ENCODE peak calls at places on chromosomes 4 and X, in nine cellular contexts. J is fibroblast of villous mesenchyme, I is astrocyte, F is psoas muscle, G is heart right ventricle, N is tibial artery, Y is choroid plexus epithelial cell, E is brain microvascular endothelial cell, P is heart left ventricle. O is an unnamed sample.

GRCh38 chrX:84187501-84188319 is at the start of gene RPS6KA6:
- DNase-seq in E (no peak), Y (peak; percentile 7), J (peak; percentile 8), F (peak; percentile 54), P (peak; percentile 53), G (no peak), N (peak; percentile 65), I (peak; percentile 22), O (no peak)

GRCh38 chrX:30781711-30782444 is 107.2 kb downstream of the TAB3 start:
- DNase-seq in I (no peak), Y (no peak), E (no peak), J (no peak), G (no peak), F (no peak), N (no peak), P (no peak), O (no peak)

GRCh38 chr4:53507671-53508286 is 83.5 kb downstream of the LNX1 start:
- DNase-seq in E (peak; percentile 49), F (peak; percentile 88), Y (peak; percentile 91), N (peak; percentile 90), P (peak; percentile 83), J (peak; percentile 28), I (peak; percentile 98), G (peak; percentile 72), O (no peak)

GRCh38 chr4:151950993-151951726 is 190.4 kb upstream of the GATB start:
- DNase-seq in J (no peak), E (no peak), F (no peak), I (no peak), P (no peak), N (no peak), Y (no peak), G (no peak), O (no peak)

GRCh38 chr4:43277003-43277402 is 384.5 kb downstream of the GRXCR1 start:
- DNase-seq in G (no peak), J (peak; percentile 33), Y (peak; percentile 35), E (no peak), P (no peak), N (no peak), F (no peak), I (peak; percentile 76), O (no peak)

GRCh38 chr4:84856468-84856867 is 110.0 kb downstream of the WDFY3 start:
- DNase-seq in N (no peak), G (no peak), F (no peak), E (no peak), Y (peak; percentile 75), P (no peak), J (no peak), I (no peak), O (no peak)

GRCh38 chr4:25440478-25441030 is 63.5 kb downstream of the ANAPC4 start:
- DNase-seq in G (peak; percentile 56), J (no peak), Y (peak; percentile 60), I (peak; percentile 1), F (no peak), N (peak; percentile 57), E (no peak), P (peak; percentile 68), O (no peak)

GRCh38 chr4:128427832-128428366 is 140.3 kb upstream of the PGRMC2 start:
- DNase-seq in Y (peak; percentile 90), P (no peak), N (no peak), E (peak; percentile 55), I (peak; percentile 84), G (peak; percentile 21), F (no peak), J (peak; percentile 81), O (peak; percentile 2)

GRCh38 chrX:21998037-21998436 is 34.1 kb upstream of the PHEX start:
- DNase-seq in I (no peak), Y (no peak), N (no peak), E (no peak), F (no peak), P (no peak), G (no peak), J (no peak), O (no peak)

GRCh38 chr4:53532521-53532920 is 58.8 kb downstream of the LNX1 start:
- DNase-seq in E (no peak), J (peak; percentile 9), F (no peak), P (no peak), N (no peak), G (no peak), Y (peak; percentile 24), I (peak; percentile 78), O (no peak)

GRCh38 chrX:151510203-151510602 is 53.3 kb upstream of the PASD1 start:
- DNase-seq in J (no peak), P (no peak), I (no peak), F (no peak), Y (no peak), G (no peak), E (no peak), N (no peak), O (no peak)

GRCh38 chrX:58044130-58044529 is 133.9 kb upstream of the ZXDA start:
- DNase-seq in P (no peak), E (no peak), Y (no peak), J (no peak), I (no peak), G (no peak), F (no peak), N (no peak), O (no peak)

GRCh38 chrX:45683914-45684313 is 483.2 kb upstream of the DIPK2B start:
- DNase-seq in F (no peak), P (no peak), Y (no peak), N (no peak), G (no peak), I (no peak), E (no peak), J (no peak), O (no peak)

GRCh38 chr4:81173213-81173612 is 41.8 kb downstream of the PRKG2 start:
- DNase-seq in Y (peak; percentile 84), J (peak; percentile 29), N (no peak), I (no peak), E (no peak), P (no peak), F (no peak), G (no peak), O (no peak)
- H3K4me3 ChIP-seq in Y (no peak overlapping the region), J (no peak overlapping the region), N (no peak overlapping the region), I (no peak overlapping the region), E (no peak overlapping the region), P (no peak overlapping the region), F (no peak overlapping the region), G (no peak overlapping the region), O (no peak overlapping the region)

DNA sequence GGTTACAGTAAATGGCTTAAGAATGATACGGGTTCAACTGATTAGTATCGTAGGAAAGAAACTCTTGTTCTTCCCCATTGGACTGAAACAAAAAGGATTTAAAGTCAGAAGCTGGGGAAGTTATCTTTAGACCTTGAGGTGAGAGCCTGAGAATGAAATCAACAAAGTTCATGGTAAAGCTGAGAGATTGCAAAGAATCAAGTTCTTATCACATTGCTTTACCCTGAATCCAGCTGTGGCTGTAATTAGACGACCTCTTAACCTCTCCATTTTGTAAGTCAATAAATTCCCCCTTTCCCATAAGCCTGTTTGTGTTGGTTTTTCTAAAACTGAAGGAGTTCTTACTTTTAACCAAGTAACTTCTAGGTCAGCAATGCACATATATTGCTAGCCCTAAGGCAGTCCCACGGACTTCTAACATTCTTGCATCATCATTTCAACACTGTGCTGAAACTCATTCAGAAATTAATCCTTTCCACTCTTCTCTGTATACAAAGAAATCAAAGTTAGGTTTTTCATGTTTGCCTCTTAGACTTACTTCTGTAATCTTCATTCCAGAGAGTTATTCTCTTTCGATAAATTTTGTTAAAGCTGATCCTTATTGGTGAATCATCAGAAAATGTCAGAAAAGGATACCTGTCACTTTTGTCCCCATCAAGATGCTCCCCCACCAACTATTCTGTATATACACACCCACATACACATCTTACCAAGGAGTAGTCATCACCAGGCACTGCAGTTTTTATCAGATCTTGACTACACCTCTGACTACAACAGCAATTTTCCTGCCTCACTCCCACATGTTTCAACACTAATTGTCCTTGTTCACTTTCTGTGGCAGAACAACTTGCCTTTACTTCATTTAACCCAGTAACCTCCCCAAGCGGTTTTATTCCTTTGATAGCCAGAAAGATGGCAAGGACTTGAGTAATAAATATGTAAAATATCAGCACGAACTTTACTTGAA is 77.9 kb upstream of the STK26 start:
- DNase-seq in G (no peak), I (no peak), J (no peak), Y (no peak), F (no peak), P (no peak), E (no peak), N (no peak), O (no peak)
- H3K4me3 ChIP-seq in G (no peak overlapping the region), I (no peak overlapping the region), J (no peak overlapping the region), Y (no peak overlapping the region), F (no peak overlapping the region), P (no peak overlapping the region), E (no peak overlapping the region), N (no peak overlapping the region), O (no peak overlapping the region)

GRCh38 chrX:74343970-74344622 is 40.1 kb downstream of the ZCCHC13 start:
- DNase-seq in G (peak; percentile 63), F (no peak), P (no peak), Y (peak; percentile 98), J (peak; percentile 93), I (peak; percentile 88), N (peak; percentile 66), E (peak; percentile 96), O (peak; percentile 52)
- H3K4me3 ChIP-seq in G (no peak overlapping the region), F (no peak overlapping the region), P (no peak overlapping the region), Y (no peak overlapping the region), J (no peak overlapping the region), I (no peak overlapping the region), N (no peak overlapping the region), E (no peak overlapping the region), O (no peak overlapping the region)

GRCh38 chrX:109172091-109172602 is 309.7 kb downstream of the GUCY2F start:
- DNase-seq in P (no peak), I (no peak), Y (no peak), G (no peak), F (no peak), E (no peak), N (no peak), J (no peak), O (no peak)
- H3K4me3 ChIP-seq in P (no peak overlapping the region), I (no peak overlapping the region), Y (no peak overlapping the region), G (no peak overlapping the region), F (no peak overlapping the region), E (no peak overlapping the region), N (no peak overlapping the region), J (no peak overlapping the region), O (no peak overlapping the region)

GRCh38 chrX:53718073-53718472 is 31.6 kb upstream of the HUWE1 start:
- DNase-seq in Y (no peak), E (no peak), G (no peak), F (no peak), P (no peak), I (no peak), N (no peak), J (no peak), O (no peak)

GRCh38 chrX:53715336-53715924 is 28.9 kb upstream of the HUWE1 start:
- DNase-seq in P (no peak), I (no peak), J (no peak), E (no peak), G (no peak), F (no peak), Y (peak; percentile 14), N (no peak), O (no peak)

GRCh38 chrX:53714580-53715335 is 28.2 kb upstream of the HUWE1 start:
- DNase-seq in E (peak; percentile 16), Y (peak; percentile 71), F (no peak), J (peak; percentile 12), G (no peak), P (no peak), I (peak; percentile 54), N (no peak), O (peak; percentile 69)

GRCh38 chrX:53716328-53717088 is 30.0 kb upstream of the HUWE1 start:
- DNase-seq in Y (peak; percentile 20), F (no peak), N (no peak), G (no peak), I (peak; percentile 55), J (peak; percentile 33), E (no peak), P (no peak), O (peak; percentile 87)

GRCh38 chrX:53717205-53717604 is 30.7 kb upstream of the HUWE1 start:
- DNase-seq in I (no peak), G (no peak), F (no peak), P (no peak), N (no peak), E (no peak), J (no peak), Y (no peak), O (no peak)
- H3K4me3 ChIP-seq in I (no peak overlapping the region), G (no peak overlapping the region), F (no peak overlapping the region), P (no peak overlapping the region), N (no peak overlapping the region), E (no peak overlapping the region), J (no peak overlapping the region), Y (no peak overlapping the region), O (no peak overlapping the region)